ENCODE peak calls at places on chromosome 19, in eight cellular contexts. One of them, this sample, is unnamed.

GRCh38 chr19:38251564-38252051 is 4.6 kb downstream of the PPP1R14A start:
- DNase-seq in AG09319: no peak
- DNase-seq in stimulated activated CD8-positive, alpha-beta memory T cell treated with anti-CD3 and anti-CD28 coated beads, Interleukin-15, amount 100 ng/mL, for 4 hours: no peak
- DNase-seq in nephron progenitor cell: no peak
- DNase-seq in NCI-H748 treated with DMSO at 0.1 percent for 48 hours: no peak
- DNase-seq in mesendoderm: peak
- DNase-seq in T-helper 2 cell treated with Interferon-gamma antibody and Interleukin-4, amounts not matched to agents 5 μg/mL and 100 μg/mL, for 36 hours: no peak
- DNase-seq in non-pigmented ciliary epithelial cell: no peak
- DNase-seq in this sample: no peak

GRCh38 chr19:13844130-13844631 is 32.8 kb upstream of the NANOS3 start:
- DNase-seq in stimulated activated CD8-positive, alpha-beta memory T cell treated with anti-CD3 and anti-CD28 coated beads, Interleukin-15, amount 100 ng/mL, for 4 hours: no peak
- DNase-seq in nephron progenitor cell: no peak
- DNase-seq in mesendoderm: no peak
- DNase-seq in T-helper 2 cell treated with Interferon-gamma antibody and Interleukin-4, amounts not matched to agents 5 μg/mL and 100 μg/mL, for 36 hours: no peak
- DNase-seq in non-pigmented ciliary epithelial cell: no peak
- DNase-seq in AG09319: no peak
- DNase-seq in NCI-H748 treated with DMSO at 0.1 percent for 48 hours: no peak
- DNase-seq in this sample: no peak

GRCh38 chr19:35066691-35067563 is 25.4 kb downstream of the HPN start:
- DNase-seq in NCI-H748 treated with DMSO at 0.1 percent for 48 hours: peak
- DNase-seq in stimulated activated CD8-positive, alpha-beta memory T cell treated with anti-CD3 and anti-CD28 coated beads, Interleukin-15, amount 100 ng/mL, for 4 hours: peak
- DNase-seq in nephron progenitor cell: peak
- DNase-seq in non-pigmented ciliary epithelial cell: no peak
- DNase-seq in AG09319: peak
- DNase-seq in T-helper 2 cell treated with Interferon-gamma antibody and Interleukin-4, amounts not matched to agents 5 μg/mL and 100 μg/mL, for 36 hours: peak
- DNase-seq in mesendoderm: peak
- DNase-seq in this sample: peak

GRCh38 chr19:46015961-46016425 is 6.9 kb downstream of the PGLYRP1 start:
- DNase-seq in AG09319: no peak
- DNase-seq in stimulated activated CD8-positive, alpha-beta memory T cell treated with anti-CD3 and anti-CD28 coated beads, Interleukin-15, amount 100 ng/mL, for 4 hours: no peak
- DNase-seq in nephron progenitor cell: peak
- DNase-seq in non-pigmented ciliary epithelial cell: no peak
- DNase-seq in mesendoderm: no peak
- DNase-seq in T-helper 2 cell treated with Interferon-gamma antibody and Interleukin-4, amounts not matched to agents 5 μg/mL and 100 μg/mL, for 36 hours: peak
- DNase-seq in NCI-H748 treated with DMSO at 0.1 percent for 48 hours: peak
- DNase-seq in this sample: no peak

GRCh38 chr19:50909240-50910070 is 1.7 kb downstream of the KLK4 start:
- DNase-seq in stimulated activated CD8-positive, alpha-beta memory T cell treated with anti-CD3 and anti-CD28 coated beads, Interleukin-15, amount 100 ng/mL, for 4 hours: no peak
- DNase-seq in mesendoderm: peak
- DNase-seq in NCI-H748 treated with DMSO at 0.1 percent for 48 hours: peak
- DNase-seq in nephron progenitor cell: peak
- DNase-seq in T-helper 2 cell treated with Interferon-gamma antibody and Interleukin-4, amounts not matched to agents 5 μg/mL and 100 μg/mL, for 36 hours: peak
- DNase-seq in AG09319: no peak
- DNase-seq in non-pigmented ciliary epithelial cell: no peak
- DNase-seq in this sample: no peak

GRCh38 chr19:45161715-45162463 is 1.1 kb upstream of the NKPD1 start:
- DNase-seq in T-helper 2 cell treated with Interferon-gamma antibody and Interleukin-4, amounts not matched to agents 5 μg/mL and 100 μg/mL, for 36 hours: no peak
- DNase-seq in stimulated activated CD8-positive, alpha-beta memory T cell treated with anti-CD3 and anti-CD28 coated beads, Interleukin-15, amount 100 ng/mL, for 4 hours: no peak
- DNase-seq in non-pigmented ciliary epithelial cell: no peak
- DNase-seq in NCI-H748 treated with DMSO at 0.1 percent for 48 hours: no peak
- DNase-seq in mesendoderm: peak
- DNase-seq in nephron progenitor cell: peak
- DNase-seq in AG09319: no peak
- DNase-seq in this sample: no peak

GRCh38 chr19:12660980-12661379 is 5.6 kb downstream of the MAN2B1 start:
- DNase-seq in mesendoderm: no peak
- DNase-seq in non-pigmented ciliary epithelial cell: no peak
- DNase-seq in T-helper 2 cell treated with Interferon-gamma antibody and Interleukin-4, amounts not matched to agents 5 μg/mL and 100 μg/mL, for 36 hours: no peak
- DNase-seq in stimulated activated CD8-positive, alpha-beta memory T cell treated with anti-CD3 and anti-CD28 coated beads, Interleukin-15, amount 100 ng/mL, for 4 hours: no peak
- DNase-seq in NCI-H748 treated with DMSO at 0.1 percent for 48 hours: no peak
- DNase-seq in AG09319: no peak
- DNase-seq in nephron progenitor cell: no peak
- DNase-seq in this sample: no peak

GRCh38 chr19:18898533-18899408 is 2.8 kb upstream of the CERS1 start:
- DNase-seq in NCI-H748 treated with DMSO at 0.1 percent for 48 hours: no peak
- DNase-seq in stimulated activated CD8-positive, alpha-beta memory T cell treated with anti-CD3 and anti-CD28 coated beads, Interleukin-15, amount 100 ng/mL, for 4 hours: no peak
- DNase-seq in T-helper 2 cell treated with Interferon-gamma antibody and Interleukin-4, amounts not matched to agents 5 μg/mL and 100 μg/mL, for 36 hours: no peak
- DNase-seq in non-pigmented ciliary epithelial cell: no peak
- DNase-seq in nephron progenitor cell: no peak
- DNase-seq in AG09319: no peak
- DNase-seq in mesendoderm: no peak
- DNase-seq in this sample: no peak

GRCh38 chr19:7527516-7528191 is 5.2 kb downstream of the MCOLN1 start:
- DNase-seq in T-helper 2 cell treated with Interferon-gamma antibody and Interleukin-4, amounts not matched to agents 5 μg/mL and 100 μg/mL, for 36 hours: no peak
- DNase-seq in stimulated activated CD8-positive, alpha-beta memory T cell treated with anti-CD3 and anti-CD28 coated beads, Interleukin-15, amount 100 ng/mL, for 4 hours: no peak
- DNase-seq in nephron progenitor cell: no peak
- DNase-seq in NCI-H748 treated with DMSO at 0.1 percent for 48 hours: no peak
- DNase-seq in mesendoderm: no peak
- DNase-seq in non-pigmented ciliary epithelial cell: no peak
- DNase-seq in AG09319: no peak
- DNase-seq in this sample: no peak

GRCh38 chr19:9801976-9802375 is 16.9 kb downstream of the FBXL12 start:
- DNase-seq in non-pigmented ciliary epithelial cell: no peak
- DNase-seq in mesendoderm: peak
- DNase-seq in AG09319: no peak
- DNase-seq in nephron progenitor cell: no peak
- DNase-seq in stimulated activated CD8-positive, alpha-beta memory T cell treated with anti-CD3 and anti-CD28 coated beads, Interleukin-15, amount 100 ng/mL, for 4 hours: no peak
- DNase-seq in NCI-H748 treated with DMSO at 0.1 percent for 48 hours: no peak
- DNase-seq in T-helper 2 cell treated with Interferon-gamma antibody and Interleukin-4, amounts not matched to agents 5 μg/mL and 100 μg/mL, for 36 hours: no peak
- DNase-seq in this sample: no peak

GRCh38 chr19:7605490-7606222 is 10.0 kb downstream of the CAMSAP3 start:
- DNase-seq in mesendoderm: peak
- DNase-seq in AG09319: no peak
- DNase-seq in non-pigmented ciliary epithelial cell: no peak
- DNase-seq in NCI-H748 treated with DMSO at 0.1 percent for 48 hours: no peak
- DNase-seq in T-helper 2 cell treated with Interferon-gamma antibody and Interleukin-4, amounts not matched to agents 5 μg/mL and 100 μg/mL, for 36 hours: no peak
- DNase-seq in nephron progenitor cell: peak
- DNase-seq in stimulated activated CD8-positive, alpha-beta memory T cell treated with anti-CD3 and anti-CD28 coated beads, Interleukin-15, amount 100 ng/mL, for 4 hours: no peak
- DNase-seq in this sample: no peak

GRCh38 chr19:21569497-21569870 is 64.1 kb downstream of the ZNF429 start:
- DNase-seq in AG09319: peak
- DNase-seq in non-pigmented ciliary epithelial cell: peak
- DNase-seq in mesendoderm: no peak
- DNase-seq in NCI-H748 treated with DMSO at 0.1 percent for 48 hours: no peak
- DNase-seq in nephron progenitor cell: no peak
- DNase-seq in stimulated activated CD8-positive, alpha-beta memory T cell treated with anti-CD3 and anti-CD28 coated beads, Interleukin-15, amount 100 ng/mL, for 4 hours: no peak
- DNase-seq in T-helper 2 cell treated with Interferon-gamma antibody and Interleukin-4, amounts not matched to agents 5 μg/mL and 100 μg/mL, for 36 hours: peak
- DNase-seq in this sample: no peak

GRCh38 chr19:7533281-7533819 is 2.2 kb upstream of the PNPLA6 start:
- DNase-seq in AG09319: peak
- DNase-seq in mesendoderm: peak
- DNase-seq in nephron progenitor cell: no peak
- DNase-seq in stimulated activated CD8-positive, alpha-beta memory T cell treated with anti-CD3 and anti-CD28 coated beads, Interleukin-15, amount 100 ng/mL, for 4 hours: no peak
- DNase-seq in non-pigmented ciliary epithelial cell: no peak
- DNase-seq in NCI-H748 treated with DMSO at 0.1 percent for 48 hours: no peak
- DNase-seq in T-helper 2 cell treated with Interferon-gamma antibody and Interleukin-4, amounts not matched to agents 5 μg/mL and 100 μg/mL, for 36 hours: no peak
- DNase-seq in this sample: no peak

GRCh38 chr19:31112158-31112557 is 237.1 kb downstream of the TSHZ3 start:
- DNase-seq in mesendoderm: no peak
- DNase-seq in nephron progenitor cell: no peak
- DNase-seq in non-pigmented ciliary epithelial cell: no peak
- DNase-seq in NCI-H748 treated with DMSO at 0.1 percent for 48 hours: no peak
- DNase-seq in stimulated activated CD8-positive, alpha-beta memory T cell treated with anti-CD3 and anti-CD28 coated beads, Interleukin-15, amount 100 ng/mL, for 4 hours: no peak
- DNase-seq in T-helper 2 cell treated with Interferon-gamma antibody and Interleukin-4, amounts not matched to agents 5 μg/mL and 100 μg/mL, for 36 hours: no peak
- DNase-seq in AG09319: no peak
- DNase-seq in this sample: no peak

GRCh38 chr19:35039881-35040456 is 1.6 kb upstream of the HPN start:
- DNase-seq in stimulated activated CD8-positive, alpha-beta memory T cell treated with anti-CD3 and anti-CD28 coated beads, Interleukin-15, amount 100 ng/mL, for 4 hours: no peak
- DNase-seq in AG09319: no peak
- DNase-seq in NCI-H748 treated with DMSO at 0.1 percent for 48 hours: no peak
- DNase-seq in T-helper 2 cell treated with Interferon-gamma antibody and Interleukin-4, amounts not matched to agents 5 μg/mL and 100 μg/mL, for 36 hours: no peak
- DNase-seq in non-pigmented ciliary epithelial cell: no peak
- DNase-seq in mesendoderm: no peak
- DNase-seq in nephron progenitor cell: no peak
- DNase-seq in this sample: no peak

GRCh38 chr19:39542198-39542597 is 2.2 kb upstream of the EID2 start:
- DNase-seq in mesendoderm: peak
- DNase-seq in T-helper 2 cell treated with Interferon-gamma antibody and Interleukin-4, amounts not matched to agents 5 μg/mL and 100 μg/mL, for 36 hours: no peak
- DNase-seq in AG09319: no peak
- DNase-seq in NCI-H748 treated with DMSO at 0.1 percent for 48 hours: no peak
- DNase-seq in stimulated activated CD8-positive, alpha-beta memory T cell treated with anti-CD3 and anti-CD28 coated beads, Interleukin-15, amount 100 ng/mL, for 4 hours: no peak
- DNase-seq in non-pigmented ciliary epithelial cell: no peak
- DNase-seq in nephron progenitor cell: no peak
- DNase-seq in this sample: no peak

GRCh38 chr19:44614313-44614712 is 950 bp downstream of the IGSF23 start:
- DNase-seq in AG09319: no peak
- DNase-seq in stimulated activated CD8-positive, alpha-beta memory T cell treated with anti-CD3 and anti-CD28 coated beads, Interleukin-15, amount 100 ng/mL, for 4 hours: no peak
- DNase-seq in T-helper 2 cell treated with Interferon-gamma antibody and Interleukin-4, amounts not matched to agents 5 μg/mL and 100 μg/mL, for 36 hours: no peak
- DNase-seq in mesendoderm: no peak
- DNase-seq in non-pigmented ciliary epithelial cell: no peak
- DNase-seq in nephron progenitor cell: no peak
- DNase-seq in NCI-H748 treated with DMSO at 0.1 percent for 48 hours: no peak
- DNase-seq in this sample: no peak

GRCh38 chr19:13027031-13027430 is 31.8 kb downstream of the NFIX start:
- DNase-seq in stimulated activated CD8-positive, alpha-beta memory T cell treated with anti-CD3 and anti-CD28 coated beads, Interleukin-15, amount 100 ng/mL, for 4 hours: no peak
- DNase-seq in nephron progenitor cell: no peak
- DNase-seq in T-helper 2 cell treated with Interferon-gamma antibody and Interleukin-4, amounts not matched to agents 5 μg/mL and 100 μg/mL, for 36 hours: no peak
- DNase-seq in non-pigmented ciliary epithelial cell: no peak
- DNase-seq in AG09319: no peak
- DNase-seq in mesendoderm: no peak
- DNase-seq in NCI-H748 treated with DMSO at 0.1 percent for 48 hours: no peak
- DNase-seq in this sample: no peak

GRCh38 chr19:4557971-4558941 is 1.2 kb downstream of the SEMA6B start:
- DNase-seq in AG09319: no peak
- DNase-seq in T-helper 2 cell treated with Interferon-gamma antibody and Interleukin-4, amounts not matched to agents 5 μg/mL and 100 μg/mL, for 36 hours: peak
- DNase-seq in stimulated activated CD8-positive, alpha-beta memory T cell treated with anti-CD3 and anti-CD28 coated beads, Interleukin-15, amount 100 ng/mL, for 4 hours: no peak
- DNase-seq in nephron progenitor cell: peak
- DNase-seq in NCI-H748 treated with DMSO at 0.1 percent for 48 hours: peak
- DNase-seq in non-pigmented ciliary epithelial cell: no peak
- DNase-seq in mesendoderm: peak
- DNase-seq in this sample: peak

GRCh38 chr19:39224910-39225309 is 19.9 kb downstream of the IFNL3 start:
- DNase-seq in stimulated activated CD8-positive, alpha-beta memory T cell treated with anti-CD3 and anti-CD28 coated beads, Interleukin-15, amount 100 ng/mL, for 4 hours: no peak
- DNase-seq in T-helper 2 cell treated with Interferon-gamma antibody and Interleukin-4, amounts not matched to agents 5 μg/mL and 100 μg/mL, for 36 hours: no peak
- DNase-seq in nephron progenitor cell: no peak
- DNase-seq in AG09319: no peak
- DNase-seq in NCI-H748 treated with DMSO at 0.1 percent for 48 hours: no peak
- DNase-seq in mesendoderm: peak
- DNase-seq in non-pigmented ciliary epithelial cell: no peak
- DNase-seq in this sample: no peak

GRCh38 chr19:45569619-45570421 is 14.8 kb downstream of the OPA3 start:
- DNase-seq in nephron progenitor cell: peak
- DNase-seq in NCI-H748 treated with DMSO at 0.1 percent for 48 hours: peak
- DNase-seq in T-helper 2 cell treated with Interferon-gamma antibody and Interleukin-4, amounts not matched to agents 5 μg/mL and 100 μg/mL, for 36 hours: peak
- DNase-seq in mesendoderm: peak
- DNase-seq in non-pigmented ciliary epithelial cell: no peak
- DNase-seq in stimulated activated CD8-positive, alpha-beta memory T cell treated with anti-CD3 and anti-CD28 coated beads, Interleukin-15, amount 100 ng/mL, for 4 hours: no peak
- DNase-seq in AG09319: no peak
- DNase-seq in this sample: no peak

GRCh38 chr19:33467851-33468250 is 53.7 kb downstream of the PEPD start:
- DNase-seq in non-pigmented ciliary epithelial cell: no peak
- DNase-seq in mesendoderm: no peak
- DNase-seq in stimulated activated CD8-positive, alpha-beta memory T cell treated with anti-CD3 and anti-CD28 coated beads, Interleukin-15, amount 100 ng/mL, for 4 hours: no peak
- DNase-seq in nephron progenitor cell: no peak
- DNase-seq in T-helper 2 cell treated with Interferon-gamma antibody and Interleukin-4, amounts not matched to agents 5 μg/mL and 100 μg/mL, for 36 hours: no peak
- DNase-seq in AG09319: no peak
- DNase-seq in NCI-H748 treated with DMSO at 0.1 percent for 48 hours: no peak
- DNase-seq in this sample: no peak

GRCh38 chr19:48190288-48191284 is 20.1 kb downstream of the ZSWIM9 start:
- DNase-seq in stimulated activated CD8-positive, alpha-beta memory T cell treated with anti-CD3 and anti-CD28 coated beads, Interleukin-15, amount 100 ng/mL, for 4 hours: peak
- DNase-seq in mesendoderm: peak
- DNase-seq in AG09319: no peak
- DNase-seq in non-pigmented ciliary epithelial cell: no peak
- DNase-seq in T-helper 2 cell treated with Interferon-gamma antibody and Interleukin-4, amounts not matched to agents 5 μg/mL and 100 μg/mL, for 36 hours: no peak
- DNase-seq in nephron progenitor cell: peak
- DNase-seq in NCI-H748 treated with DMSO at 0.1 percent for 48 hours: peak
- DNase-seq in this sample: no peak

GRCh38 chr19:29805026-29805925 is 6.5 kb upstream of the CCNE1 start:
- DNase-seq in T-helper 2 cell treated with Interferon-gamma antibody and Interleukin-4, amounts not matched to agents 5 μg/mL and 100 μg/mL, for 36 hours: no peak
- DNase-seq in stimulated activated CD8-positive, alpha-beta memory T cell treated with anti-CD3 and anti-CD28 coated beads, Interleukin-15, amount 100 ng/mL, for 4 hours: no peak
- DNase-seq in nephron progenitor cell: no peak
- DNase-seq in AG09319: no peak
- DNase-seq in non-pigmented ciliary epithelial cell: no peak
- DNase-seq in mesendoderm: no peak
- DNase-seq in NCI-H748 treated with DMSO at 0.1 percent for 48 hours: no peak
- DNase-seq in this sample: no peak

GRCh38 chr19:7356899-7357627 is 8.3 kb downstream of the ARHGEF18 start:
- DNase-seq in T-helper 2 cell treated with Interferon-gamma antibody and Interleukin-4, amounts not matched to agents 5 μg/mL and 100 μg/mL, for 36 hours: no peak
- DNase-seq in mesendoderm: no peak
- DNase-seq in non-pigmented ciliary epithelial cell: no peak
- DNase-seq in NCI-H748 treated with DMSO at 0.1 percent for 48 hours: no peak
- DNase-seq in nephron progenitor cell: no peak
- DNase-seq in AG09319: no peak
- DNase-seq in stimulated activated CD8-positive, alpha-beta memory T cell treated with anti-CD3 and anti-CD28 coated beads, Interleukin-15, amount 100 ng/mL, for 4 hours: no peak
- DNase-seq in this sample: no peak

GRCh38 chr19:53086949-53087348 is 16.3 kb downstream of the ZNF160 start:
- DNase-seq in NCI-H748 treated with DMSO at 0.1 percent for 48 hours: no peak
- DNase-seq in AG09319: no peak
- DNase-seq in non-pigmented ciliary epithelial cell: peak
- DNase-seq in stimulated activated CD8-positive, alpha-beta memory T cell treated with anti-CD3 and anti-CD28 coated beads, Interleukin-15, amount 100 ng/mL, for 4 hours: no peak
- DNase-seq in T-helper 2 cell treated with Interferon-gamma antibody and Interleukin-4, amounts not matched to agents 5 μg/mL and 100 μg/mL, for 36 hours: no peak
- DNase-seq in nephron progenitor cell: no peak
- DNase-seq in mesendoderm: no peak
- DNase-seq in this sample: no peak

GRCh38 chr19:4575267-4575793 is 15.8 kb upstream of the SEMA6B start:
- DNase-seq in nephron progenitor cell: peak
- DNase-seq in mesendoderm: peak
- DNase-seq in T-helper 2 cell treated with Interferon-gamma antibody and Interleukin-4, amounts not matched to agents 5 μg/mL and 100 μg/mL, for 36 hours: no peak
- DNase-seq in NCI-H748 treated with DMSO at 0.1 percent for 48 hours: no peak
- DNase-seq in non-pigmented ciliary epithelial cell: peak
- DNase-seq in stimulated activated CD8-positive, alpha-beta memory T cell treated with anti-CD3 and anti-CD28 coated beads, Interleukin-15, amount 100 ng/mL, for 4 hours: no peak
- DNase-seq in AG09319: peak
- DNase-seq in this sample: no peak

GRCh38 chr19:53877361-53877766 is 4.6 kb upstream of the PRKCG start:
- DNase-seq in nephron progenitor cell: no peak
- DNase-seq in stimulated activated CD8-positive, alpha-beta memory T cell treated with anti-CD3 and anti-CD28 coated beads, Interleukin-15, amount 100 ng/mL, for 4 hours: no peak
- DNase-seq in NCI-H748 treated with DMSO at 0.1 percent for 48 hours: no peak
- DNase-seq in T-helper 2 cell treated with Interferon-gamma antibody and Interleukin-4, amounts not matched to agents 5 μg/mL and 100 μg/mL, for 36 hours: no peak
- DNase-seq in AG09319: no peak
- DNase-seq in non-pigmented ciliary epithelial cell: no peak
- DNase-seq in mesendoderm: no peak
- DNase-seq in this sample: no peak

GRCh38 chr19:58498316-58499020 is 13.3 kb downstream of the SLC27A5 start:
- DNase-seq in T-helper 2 cell treated with Interferon-gamma antibody and Interleukin-4, amounts not matched to agents 5 μg/mL and 100 μg/mL, for 36 hours: no peak
- DNase-seq in mesendoderm: no peak
- DNase-seq in non-pigmented ciliary epithelial cell: no peak
- DNase-seq in stimulated activated CD8-positive, alpha-beta memory T cell treated with anti-CD3 and anti-CD28 coated beads, Interleukin-15, amount 100 ng/mL, for 4 hours: no peak
- DNase-seq in nephron progenitor cell: no peak
- DNase-seq in NCI-H748 treated with DMSO at 0.1 percent for 48 hours: no peak
- DNase-seq in AG09319: no peak
- DNase-seq in this sample: no peak

GRCh38 chr19:8397291-8397690 is 7.1 kb downstream of the RAB11B start:
- DNase-seq in NCI-H748 treated with DMSO at 0.1 percent for 48 hours: no peak
- DNase-seq in non-pigmented ciliary epithelial cell: no peak
- DNase-seq in AG09319: no peak
- DNase-seq in T-helper 2 cell treated with Interferon-gamma antibody and Interleukin-4, amounts not matched to agents 5 μg/mL and 100 μg/mL, for 36 hours: no peak
- DNase-seq in nephron progenitor cell: no peak
- DNase-seq in mesendoderm: no peak
- DNase-seq in stimulated activated CD8-positive, alpha-beta memory T cell treated with anti-CD3 and anti-CD28 coated beads, Interleukin-15, amount 100 ng/mL, for 4 hours: no peak
- DNase-seq in this sample: no peak

GRCh38 chr19:53980553-53981407 is 10.7 kb upstream of the CACNG6 start:
- DNase-seq in AG09319: no peak
- DNase-seq in nephron progenitor cell: peak
- DNase-seq in T-helper 2 cell treated with Interferon-gamma antibody and Interleukin-4, amounts not matched to agents 5 μg/mL and 100 μg/mL, for 36 hours: no peak
- DNase-seq in stimulated activated CD8-positive, alpha-beta memory T cell treated with anti-CD3 and anti-CD28 coated beads, Interleukin-15, amount 100 ng/mL, for 4 hours: no peak
- DNase-seq in NCI-H748 treated with DMSO at 0.1 percent for 48 hours: no peak
- DNase-seq in non-pigmented ciliary epithelial cell: no peak
- DNase-seq in mesendoderm: peak
- DNase-seq in this sample: no peak

GRCh38 chr19:39916236-39916635 is 18.2 kb downstream of the FCGBP start:
- DNase-seq in non-pigmented ciliary epithelial cell: no peak
- DNase-seq in stimulated activated CD8-positive, alpha-beta memory T cell treated with anti-CD3 and anti-CD28 coated beads, Interleukin-15, amount 100 ng/mL, for 4 hours: no peak
- DNase-seq in nephron progenitor cell: no peak
- DNase-seq in mesendoderm: no peak
- DNase-seq in NCI-H748 treated with DMSO at 0.1 percent for 48 hours: no peak
- DNase-seq in AG09319: no peak
- DNase-seq in T-helper 2 cell treated with Interferon-gamma antibody and Interleukin-4, amounts not matched to agents 5 μg/mL and 100 μg/mL, for 36 hours: no peak
- DNase-seq in this sample: no peak

GRCh38 chr19:47310819-47311218 is 1.2 kb downstream of the C5AR1 start:
- DNase-seq in stimulated activated CD8-positive, alpha-beta memory T cell treated with anti-CD3 and anti-CD28 coated beads, Interleukin-15, amount 100 ng/mL, for 4 hours: no peak
- DNase-seq in nephron progenitor cell: no peak
- DNase-seq in T-helper 2 cell treated with Interferon-gamma antibody and Interleukin-4, amounts not matched to agents 5 μg/mL and 100 μg/mL, for 36 hours: no peak
- DNase-seq in non-pigmented ciliary epithelial cell: no peak
- DNase-seq in AG09319: no peak
- DNase-seq in mesendoderm: no peak
- DNase-seq in NCI-H748 treated with DMSO at 0.1 percent for 48 hours: no peak
- DNase-seq in this sample: no peak

GRCh38 chr19:35704218-35704617 is at the start of gene ZBTB32:
- DNase-seq in non-pigmented ciliary epithelial cell: no peak
- DNase-seq in mesendoderm: peak
- DNase-seq in T-helper 2 cell treated with Interferon-gamma antibody and Interleukin-4, amounts not matched to agents 5 μg/mL and 100 μg/mL, for 36 hours: peak
- DNase-seq in nephron progenitor cell: peak
- DNase-seq in AG09319: no peak
- DNase-seq in NCI-H748 treated with DMSO at 0.1 percent for 48 hours: no peak
- DNase-seq in stimulated activated CD8-positive, alpha-beta memory T cell treated with anti-CD3 and anti-CD28 coated beads, Interleukin-15, amount 100 ng/mL, for 4 hours: no peak
- DNase-seq in this sample: no peak